ENCODE peak calls at places on chromosomes 12 and 14, in eight cellular contexts. C is NT2/D1; R is IMR-90; V is neural progenitor cell; Z is hepatocyte; Y is heart left ventricle; S is naive thymus-derived CD4-positive, alpha-beta T cell; A is fibroblast of lung. Q is an unnamed sample.

GRCh38 chr14:101947577-101947903 is 16.8 kb upstream of the DYNC1H1 start:
- DNase-seq in C (no peak), R (no peak), V (no peak), Z (no peak), Y (no peak), S (no peak), A (no peak), Q (peak; percentile 11)

GRCh38 chr12:119202544-119202943 is 23.8 kb downstream of the HSPB8 start:
- DNase-seq in C (no peak), R (no peak), V (no peak), Z (no peak), Y (no peak), S (no peak), A (no peak), Q (no peak)

GRCh38 chr12:130462558-130462924 is 124.9 kb downstream of the PIWIL1 start:
- DNase-seq in C (no peak), R (no peak), V (no peak), Z (no peak), Y (no peak), S (no peak), A (no peak), Q (no peak)

GRCh38 chr12:69101505-69101904 is 137.9 kb upstream of the CPSF6 start:
- DNase-seq in C (no peak), R (no peak), V (no peak), Z (no peak), Y (no peak), S (no peak), A (peak; percentile 26), Q (no peak)

GRCh38 chr14:67557118-67557517 is 24.0 kb downstream of the PLEKHH1 start:
- DNase-seq in C (no peak), R (peak; percentile 22), V (no peak), Z (peak; percentile 44), Y (no peak), S (no peak), A (no peak), Q (peak; percentile 31)

GRCh38 chr14:92531151-92531873 is 17.7 kb downstream of the RIN3 start:
- DNase-seq in C (no peak), R (no peak), V (no peak), Z (no peak), Y (no peak), S (no peak), A (no peak), Q (no peak)

GRCh38 chr14:89252887-89253532 is 164.0 kb downstream of the FOXN3 start:
- DNase-seq in C (no peak), R (peak; percentile 11), V (peak; percentile 17), Z (no peak), Y (no peak), S (no peak), A (peak; percentile 28), Q (peak; percentile 57)

GRCh38 chr14:75824328-75824727 is 157.5 kb downstream of the TGFB3 start:
- DNase-seq in C (no peak), R (no peak), V (no peak), Z (no peak), Y (no peak), S (no peak), A (peak; percentile 27), Q (no peak)

GRCh38 chr14:60722836-60723217 is 1.3 kb downstream of the SIX4 start:
- DNase-seq in C (no peak), R (peak; percentile 11), V (no peak), Z (peak; percentile 56), Y (peak; percentile 20), S (no peak), A (peak; percentile 25), Q (peak; percentile 77)

GRCh38 chr12:99455350-99456037 is 192.1 kb upstream of the GARIN6 start:
- DNase-seq in C (peak; percentile 66), R (no peak), V (no peak), Z (no peak), Y (no peak), S (no peak), A (no peak), Q (peak; percentile 14)

GRCh38 chr12:100859063-100859627 is 64.6 kb downstream of the ANO4 start:
- DNase-seq in C (no peak), R (no peak), V (no peak), Z (no peak), Y (no peak), S (no peak), A (no peak), Q (no peak)

GRCh38 chr12:68622250-68622649 is 11.6 kb downstream of the RAP1B start:
- DNase-seq in C (no peak), R (no peak), V (no peak), Z (no peak), Y (no peak), S (no peak), A (no peak), Q (no peak)

GRCh38 chr12:114688256-114688845 is 4.4 kb upstream of the TBX3 start:
- DNase-seq in C (no peak), R (no peak), V (peak; percentile 16), Z (no peak), Y (no peak), S (no peak), A (no peak), Q (peak; percentile 61)
- H3K27me3 ChIP-seq in C (peaks cover 86% of the 10 kb centered on the region), R (no peaks in the 10 kb centered on the region), V (peaks cover 99% of the 10 kb centered on the region), Z (no peaks in the 10 kb centered on the region), Y (peaks cover 97% of the 10 kb centered on the region), S (peaks cover 2% of the 10 kb centered on the region), A (no peaks in the 10 kb centered on the region), Q (peaks cover 94% of the 10 kb centered on the region)

GRCh38 chr12:108103087-108103486 is 26.0 kb upstream of the WSCD2 start:
- DNase-seq in C (no peak), R (no peak), V (no peak), Z (no peak), Y (no peak), S (no peak), A (no peak), Q (no peak)

GRCh38 chr12:108099778-108100177 is 29.3 kb upstream of the WSCD2 start:
- DNase-seq in C (no peak), R (no peak), V (no peak), Z (peak; percentile 47), Y (no peak), S (no peak), A (no peak), Q (no peak)

GRCh38 chr12:108103517-108103916 is 25.6 kb upstream of the WSCD2 start:
- DNase-seq in C (no peak), R (no peak), V (no peak), Z (no peak), Y (no peak), S (no peak), A (no peak), Q (no peak)

GRCh38 chr12:108102363-108102762 is 26.7 kb upstream of the WSCD2 start:
- DNase-seq in C (no peak), R (no peak), V (no peak), Z (peak; percentile 16), Y (no peak), S (no peak), A (no peak), Q (no peak)

DNA sequence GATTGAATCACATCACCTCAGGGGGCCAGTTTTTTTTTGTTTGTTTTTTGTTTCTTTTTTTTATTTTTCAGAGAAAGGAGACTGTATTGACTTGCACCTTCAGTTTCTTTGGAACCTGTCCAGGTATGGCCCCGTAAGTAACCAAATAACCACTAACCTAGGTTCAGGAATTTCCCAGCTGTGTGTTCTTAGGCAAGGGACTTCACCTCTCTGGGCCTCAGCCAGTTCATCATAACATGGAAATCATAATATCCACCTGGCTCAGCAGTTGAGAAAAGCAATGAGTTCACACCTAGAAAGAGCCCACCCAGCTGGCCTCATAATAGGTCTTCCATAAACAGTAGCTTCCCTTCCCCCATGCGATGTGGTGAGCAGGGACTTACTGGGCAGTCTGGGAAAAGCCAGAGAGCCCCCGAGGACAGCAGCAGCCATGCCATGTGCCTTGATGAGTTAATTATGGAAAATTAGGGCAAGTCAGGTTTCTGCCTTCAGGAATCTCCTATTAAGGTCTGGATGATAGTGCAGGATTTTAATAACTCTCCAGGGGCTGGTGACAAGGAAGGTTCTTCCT is 27.4 kb upstream of the WSCD2 start:
- DNase-seq in C (no peak), R (no peak), V (no peak), Z (no peak), Y (no peak), S (no peak), A (no peak), Q (no peak)
- H3K27me3 ChIP-seq in C (no peaks in the 10 kb centered on the region), R (no peaks in the 10 kb centered on the region), V (no peaks in the 10 kb centered on the region), Z (no peaks in the 10 kb centered on the region), Y (peaks cover 15% of the 10 kb centered on the region), S (no peaks in the 10 kb centered on the region), A (no peaks in the 10 kb centered on the region), Q (no peaks in the 10 kb centered on the region)

GRCh38 chr12:81757731-81758325 is 1.3 kb downstream of the PPFIA2 start:
- DNase-seq in C (no peak), R (no peak), V (no peak), Z (no peak), Y (no peak), S (no peak), A (no peak), Q (no peak)
- H3K27me3 ChIP-seq in C (peaks cover 42% of the 10 kb centered on the region), R (peaks cover 1% of the 10 kb centered on the region), V (peaks cover 53% of the 10 kb centered on the region), Z (peaks cover 49% of the 10 kb centered on the region), Y (peaks cover 29% of the 10 kb centered on the region), S (no peaks in the 10 kb centered on the region), A (peaks cover 4% of the 10 kb centered on the region), Q (peaks cover 41% of the 10 kb centered on the region)

GRCh38 chr12:47722926-47723631 is 2.2 kb downstream of the ENDOU start:
- DNase-seq in C (no peak), R (no peak), V (no peak), Z (no peak), Y (no peak), S (no peak), A (no peak), Q (no peak)
- H3K27me3 ChIP-seq in C (no peaks in the 10 kb centered on the region), R (no peaks in the 10 kb centered on the region), V (no peaks in the 10 kb centered on the region), Z (no peaks in the 10 kb centered on the region), Y (no peaks in the 10 kb centered on the region), S (no peaks in the 10 kb centered on the region), A (no peaks in the 10 kb centered on the region), Q (no peaks in the 10 kb centered on the region)

DNA sequence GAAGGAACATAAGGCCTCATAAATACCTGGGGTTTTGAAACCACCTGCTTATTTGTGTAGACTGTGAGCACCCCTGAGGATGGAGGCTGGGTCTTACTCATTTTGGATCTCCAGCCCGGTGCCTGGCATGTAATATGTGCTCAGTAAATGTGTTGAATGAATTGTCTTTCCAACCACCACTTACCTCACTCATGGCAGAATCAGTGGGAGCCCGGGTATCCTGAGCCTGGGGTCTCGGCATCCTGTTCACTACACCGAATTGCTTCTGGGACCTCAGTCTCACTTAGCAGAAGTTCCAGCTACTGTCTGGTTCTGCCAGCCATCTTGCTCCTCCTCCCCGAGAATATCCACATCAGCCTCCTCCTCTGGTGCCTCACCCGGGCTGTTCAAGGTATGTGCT is 43.0 kb upstream of the CCND2 start:
- DNase-seq in C (no peak), R (no peak), V (no peak), Z (no peak), Y (no peak), S (no peak), A (no peak), Q (no peak)
- H3K27me3 ChIP-seq in C (no peaks in the 10 kb centered on the region), R (peaks cover 5% of the 10 kb centered on the region), V (no peaks in the 10 kb centered on the region), Z (no peaks in the 10 kb centered on the region), Y (peaks cover 2% of the 10 kb centered on the region), S (no peaks in the 10 kb centered on the region), A (no peaks in the 10 kb centered on the region), Q (no peaks in the 10 kb centered on the region)

Q was measured in GM23338.